ENCODE peak calls at places on chromosomes 3 and 15, in nine cellular contexts. One of them, this sample, is unnamed.

GRCh38 chr3:11607816-11608215 is 35.9 kb downstream of the VGLL4 start:
- DNase-seq in CD8-positive, alpha-beta memory T cell: no peak
- DNase-seq in thoracic aorta: no peak
- DNase-seq in heart right ventricle: no peak
- DNase-seq in right lobe of liver: no peak
- DNase-seq in MM.1S: no peak
- DNase-seq in CD4-positive, CD25-positive, alpha-beta regulatory T cell: no peak
- DNase-seq in brain microvascular endothelial cell: peak
- DNase-seq in neural progenitor cell: no peak
- DNase-seq in this sample: no peak

GRCh38 chr3:152554980-152555379 is 280.0 kb upstream of the P2RY1 start:
- DNase-seq in thoracic aorta: no peak
- DNase-seq in heart right ventricle: no peak
- DNase-seq in CD8-positive, alpha-beta memory T cell: no peak
- DNase-seq in CD4-positive, CD25-positive, alpha-beta regulatory T cell: no peak
- DNase-seq in brain microvascular endothelial cell: peak
- DNase-seq in right lobe of liver: no peak
- DNase-seq in neural progenitor cell: no peak
- DNase-seq in MM.1S: no peak
- DNase-seq in this sample: no peak

GRCh38 chr15:90097475-90097874 is 4.8 kb downstream of the IDH2 start:
- DNase-seq in heart right ventricle: no peak
- DNase-seq in neural progenitor cell: no peak
- DNase-seq in CD4-positive, CD25-positive, alpha-beta regulatory T cell: peak
- DNase-seq in right lobe of liver: no peak
- DNase-seq in CD8-positive, alpha-beta memory T cell: peak
- DNase-seq in thoracic aorta: no peak
- DNase-seq in MM.1S: peak
- DNase-seq in brain microvascular endothelial cell: no peak
- DNase-seq in this sample: peak

GRCh38 chr3:187072582-187072981 is 66.7 kb downstream of the RPL39L start:
- DNase-seq in MM.1S: peak
- DNase-seq in neural progenitor cell: no peak
- DNase-seq in CD4-positive, CD25-positive, alpha-beta regulatory T cell: no peak
- DNase-seq in right lobe of liver: no peak
- DNase-seq in thoracic aorta: no peak
- DNase-seq in CD8-positive, alpha-beta memory T cell: no peak
- DNase-seq in heart right ventricle: no peak
- DNase-seq in brain microvascular endothelial cell: no peak
- DNase-seq in this sample: no peak

GRCh38 chr15:64224508-64224907 is 61.7 kb upstream of the PPIB start:
- DNase-seq in thoracic aorta: no peak
- DNase-seq in MM.1S: no peak
- DNase-seq in neural progenitor cell: no peak
- DNase-seq in brain microvascular endothelial cell: peak
- DNase-seq in CD4-positive, CD25-positive, alpha-beta regulatory T cell: no peak
- DNase-seq in CD8-positive, alpha-beta memory T cell: no peak
- DNase-seq in right lobe of liver: no peak
- DNase-seq in heart right ventricle: no peak
- DNase-seq in this sample: no peak

GRCh38 chr3:100330651-100331050 is 3.9 kb upstream of the NIT2 start:
- DNase-seq in CD8-positive, alpha-beta memory T cell: no peak
- DNase-seq in brain microvascular endothelial cell: no peak
- DNase-seq in CD4-positive, CD25-positive, alpha-beta regulatory T cell: no peak
- DNase-seq in right lobe of liver: no peak
- DNase-seq in heart right ventricle: no peak
- DNase-seq in MM.1S: no peak
- DNase-seq in thoracic aorta: no peak
- DNase-seq in neural progenitor cell: no peak
- DNase-seq in this sample: no peak

GRCh38 chr3:106819445-106819844 is 557.8 kb upstream of the CCDC54 start:
- DNase-seq in MM.1S: no peak
- DNase-seq in CD8-positive, alpha-beta memory T cell: no peak
- DNase-seq in thoracic aorta: no peak
- DNase-seq in CD4-positive, CD25-positive, alpha-beta regulatory T cell: no peak
- DNase-seq in brain microvascular endothelial cell: no peak
- DNase-seq in neural progenitor cell: no peak
- DNase-seq in right lobe of liver: no peak
- DNase-seq in heart right ventricle: no peak
- DNase-seq in this sample: no peak

GRCh38 chr15:85404156-85404921 is 23.9 kb downstream of the AKAP13 start:
- DNase-seq in MM.1S: no peak
- DNase-seq in CD8-positive, alpha-beta memory T cell: no peak
- DNase-seq in heart right ventricle: no peak
- DNase-seq in CD4-positive, CD25-positive, alpha-beta regulatory T cell: no peak
- DNase-seq in neural progenitor cell: no peak
- DNase-seq in brain microvascular endothelial cell: no peak
- DNase-seq in thoracic aorta: no peak
- DNase-seq in right lobe of liver: no peak
- DNase-seq in this sample: no peak

GRCh38 chr3:145942052-145942451 is 218.9 kb downstream of the PLOD2 start:
- DNase-seq in neural progenitor cell: no peak
- DNase-seq in thoracic aorta: no peak
- DNase-seq in brain microvascular endothelial cell: no peak
- DNase-seq in CD8-positive, alpha-beta memory T cell: no peak
- DNase-seq in right lobe of liver: no peak
- DNase-seq in MM.1S: no peak
- DNase-seq in heart right ventricle: no peak
- DNase-seq in CD4-positive, CD25-positive, alpha-beta regulatory T cell: no peak
- DNase-seq in this sample: no peak

GRCh38 chr3:124861041-124861440 is 26.1 kb downstream of the ITGB5 start:
- DNase-seq in right lobe of liver: no peak
- DNase-seq in CD4-positive, CD25-positive, alpha-beta regulatory T cell: no peak
- DNase-seq in CD8-positive, alpha-beta memory T cell: no peak
- DNase-seq in neural progenitor cell: no peak
- DNase-seq in MM.1S: no peak
- DNase-seq in thoracic aorta: no peak
- DNase-seq in heart right ventricle: no peak
- DNase-seq in brain microvascular endothelial cell: no peak
- DNase-seq in this sample: no peak

GRCh38 chr15:43893956-43894355 is 67.2 kb downstream of the WDR76 start:
- DNase-seq in thoracic aorta: no peak
- DNase-seq in CD4-positive, CD25-positive, alpha-beta regulatory T cell: no peak
- DNase-seq in MM.1S: no peak
- DNase-seq in heart right ventricle: peak
- DNase-seq in right lobe of liver: no peak
- DNase-seq in neural progenitor cell: no peak
- DNase-seq in brain microvascular endothelial cell: no peak
- DNase-seq in CD8-positive, alpha-beta memory T cell: no peak
- DNase-seq in this sample: no peak

GRCh38 chr3:136142592-136142991 is 53.5 kb downstream of the MSL2 start:
- DNase-seq in MM.1S: no peak
- DNase-seq in neural progenitor cell: no peak
- DNase-seq in right lobe of liver: no peak
- DNase-seq in CD8-positive, alpha-beta memory T cell: no peak
- DNase-seq in thoracic aorta: no peak
- DNase-seq in heart right ventricle: no peak
- DNase-seq in brain microvascular endothelial cell: peak
- DNase-seq in CD4-positive, CD25-positive, alpha-beta regulatory T cell: no peak
- DNase-seq in this sample: no peak

DNA sequence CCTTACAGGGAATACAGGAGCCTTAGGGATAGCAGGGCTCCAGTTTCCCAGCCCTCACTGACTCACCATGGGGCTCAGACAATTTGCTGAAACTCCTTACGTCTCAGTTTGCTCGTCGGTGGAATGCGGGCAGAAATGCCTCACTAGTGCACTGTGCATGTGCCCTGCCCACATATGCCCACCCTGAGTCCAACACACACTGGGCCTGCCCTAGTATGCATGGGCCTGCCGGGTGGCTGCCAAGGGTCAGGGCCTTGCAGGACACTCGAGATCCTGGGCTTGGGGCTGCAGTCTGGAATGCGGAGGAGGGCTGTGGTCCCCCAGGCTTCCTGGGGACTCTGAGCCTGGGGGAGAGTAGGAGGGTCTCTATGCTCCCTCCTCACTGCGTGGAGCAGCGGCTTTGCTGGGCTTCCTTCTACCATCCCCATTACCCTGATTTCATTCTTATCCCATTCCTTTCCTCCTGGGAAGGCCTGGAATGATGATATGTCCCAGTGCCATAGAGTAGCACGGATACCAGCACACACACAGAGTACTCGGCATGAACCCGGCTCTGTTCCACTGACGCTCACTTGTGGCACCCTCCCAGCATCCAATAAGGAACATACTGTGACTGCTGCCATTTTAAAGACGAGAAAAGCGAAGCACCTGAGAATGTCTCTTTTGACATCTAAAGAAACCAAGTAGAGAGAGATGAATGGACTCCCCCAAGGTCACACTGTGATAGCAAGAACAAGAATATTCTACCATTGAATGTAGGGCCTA is 124.2 kb downstream of the ASB7 start:
- DNase-seq in right lobe of liver: no peak
- DNase-seq in CD4-positive, CD25-positive, alpha-beta regulatory T cell: no peak
- DNase-seq in MM.1S: no peak
- DNase-seq in thoracic aorta: no peak
- DNase-seq in heart right ventricle: no peak
- DNase-seq in neural progenitor cell: no peak
- DNase-seq in brain microvascular endothelial cell: no peak
- DNase-seq in CD8-positive, alpha-beta memory T cell: no peak
- DNase-seq in this sample: no peak
- H3K27ac ChIP-seq in right lobe of liver: no peak
- H3K27ac ChIP-seq in CD4-positive, CD25-positive, alpha-beta regulatory T cell: no peak
- H3K27ac ChIP-seq in MM.1S: no peak
- H3K27ac ChIP-seq in thoracic aorta: no peak
- H3K27ac ChIP-seq in heart right ventricle: no peak
- H3K27ac ChIP-seq in neural progenitor cell: no peak
- H3K27ac ChIP-seq in brain microvascular endothelial cell: no peak
- H3K27ac ChIP-seq in CD8-positive, alpha-beta memory T cell: no peak
- H3K27ac ChIP-seq in this sample: no peak

DNA sequence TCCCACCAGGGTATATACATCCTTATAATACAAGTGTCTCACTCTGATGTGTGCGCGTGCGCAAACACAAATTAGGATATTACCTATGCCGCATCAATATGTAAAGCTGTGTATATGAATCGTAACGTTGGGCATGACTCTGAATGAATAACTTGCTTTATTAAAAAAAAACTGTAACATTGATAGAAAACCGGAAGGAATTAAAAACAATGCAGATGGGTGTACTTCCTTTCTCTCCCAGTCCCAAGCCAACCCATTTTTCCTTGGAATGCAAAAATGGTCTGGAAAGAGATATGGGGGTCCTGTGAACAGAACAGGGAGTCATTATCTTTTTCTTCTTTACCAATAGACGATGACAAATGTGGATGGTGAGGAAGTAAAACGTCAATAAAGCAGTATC is 1.7 kb downstream of the C2CD4B start:
- DNase-seq in heart right ventricle: no peak
- DNase-seq in brain microvascular endothelial cell: no peak
- DNase-seq in CD4-positive, CD25-positive, alpha-beta regulatory T cell: no peak
- DNase-seq in neural progenitor cell: no peak
- DNase-seq in thoracic aorta: no peak
- DNase-seq in right lobe of liver: no peak
- DNase-seq in CD8-positive, alpha-beta memory T cell: no peak
- DNase-seq in MM.1S: no peak
- DNase-seq in this sample: no peak
- H3K27ac ChIP-seq in heart right ventricle: peak
- H3K27ac ChIP-seq in brain microvascular endothelial cell: no peak
- H3K27ac ChIP-seq in CD4-positive, CD25-positive, alpha-beta regulatory T cell: no peak
- H3K27ac ChIP-seq in neural progenitor cell: no peak
- H3K27ac ChIP-seq in thoracic aorta: no peak
- H3K27ac ChIP-seq in right lobe of liver: no peak
- H3K27ac ChIP-seq in CD8-positive, alpha-beta memory T cell: no peak
- H3K27ac ChIP-seq in MM.1S: no peak
- H3K27ac ChIP-seq in this sample: peak

GRCh38 chr3:126998320-126998719 is 15.4 kb downstream of the PLXNA1 start:
- DNase-seq in right lobe of liver: no peak
- DNase-seq in CD4-positive, CD25-positive, alpha-beta regulatory T cell: no peak
- DNase-seq in MM.1S: no peak
- DNase-seq in thoracic aorta: no peak
- DNase-seq in heart right ventricle: no peak
- DNase-seq in CD8-positive, alpha-beta memory T cell: no peak
- DNase-seq in brain microvascular endothelial cell: no peak
- DNase-seq in neural progenitor cell: no peak
- DNase-seq in this sample: no peak

GRCh38 chr3:126997455-126998038 is 14.6 kb downstream of the PLXNA1 start:
- DNase-seq in heart right ventricle: peak
- DNase-seq in brain microvascular endothelial cell: no peak
- DNase-seq in right lobe of liver: no peak
- DNase-seq in CD4-positive, CD25-positive, alpha-beta regulatory T cell: no peak
- DNase-seq in neural progenitor cell: no peak
- DNase-seq in thoracic aorta: no peak
- DNase-seq in CD8-positive, alpha-beta memory T cell: no peak
- DNase-seq in MM.1S: no peak
- DNase-seq in this sample: no peak

GRCh38 chr3:127000128-127000527 is 17.2 kb downstream of the PLXNA1 start:
- DNase-seq in right lobe of liver: no peak
- DNase-seq in CD8-positive, alpha-beta memory T cell: no peak
- DNase-seq in neural progenitor cell: no peak
- DNase-seq in brain microvascular endothelial cell: no peak
- DNase-seq in heart right ventricle: no peak
- DNase-seq in thoracic aorta: no peak
- DNase-seq in MM.1S: no peak
- DNase-seq in CD4-positive, CD25-positive, alpha-beta regulatory T cell: no peak
- DNase-seq in this sample: no peak

GRCh38 chr3:126999383-126999782 is 16.5 kb downstream of the PLXNA1 start:
- DNase-seq in brain microvascular endothelial cell: no peak
- DNase-seq in right lobe of liver: no peak
- DNase-seq in MM.1S: no peak
- DNase-seq in thoracic aorta: no peak
- DNase-seq in heart right ventricle: no peak
- DNase-seq in CD8-positive, alpha-beta memory T cell: no peak
- DNase-seq in neural progenitor cell: no peak
- DNase-seq in CD4-positive, CD25-positive, alpha-beta regulatory T cell: no peak
- DNase-seq in this sample: no peak

GRCh38 chr3:126998728-126999127 is 15.8 kb downstream of the PLXNA1 start:
- DNase-seq in heart right ventricle: no peak
- DNase-seq in brain microvascular endothelial cell: no peak
- DNase-seq in thoracic aorta: no peak
- DNase-seq in MM.1S: no peak
- DNase-seq in CD8-positive, alpha-beta memory T cell: no peak
- DNase-seq in neural progenitor cell: no peak
- DNase-seq in right lobe of liver: no peak
- DNase-seq in CD4-positive, CD25-positive, alpha-beta regulatory T cell: no peak
- DNase-seq in this sample: no peak
- H3K27ac ChIP-seq in heart right ventricle: no peak
- H3K27ac ChIP-seq in brain microvascular endothelial cell: no peak
- H3K27ac ChIP-seq in thoracic aorta: peak
- H3K27ac ChIP-seq in MM.1S: no peak
- H3K27ac ChIP-seq in CD8-positive, alpha-beta memory T cell: no peak
- H3K27ac ChIP-seq in neural progenitor cell: no peak
- H3K27ac ChIP-seq in right lobe of liver: no peak
- H3K27ac ChIP-seq in CD4-positive, CD25-positive, alpha-beta regulatory T cell: no peak
- H3K27ac ChIP-seq in this sample: no peak

DNA sequence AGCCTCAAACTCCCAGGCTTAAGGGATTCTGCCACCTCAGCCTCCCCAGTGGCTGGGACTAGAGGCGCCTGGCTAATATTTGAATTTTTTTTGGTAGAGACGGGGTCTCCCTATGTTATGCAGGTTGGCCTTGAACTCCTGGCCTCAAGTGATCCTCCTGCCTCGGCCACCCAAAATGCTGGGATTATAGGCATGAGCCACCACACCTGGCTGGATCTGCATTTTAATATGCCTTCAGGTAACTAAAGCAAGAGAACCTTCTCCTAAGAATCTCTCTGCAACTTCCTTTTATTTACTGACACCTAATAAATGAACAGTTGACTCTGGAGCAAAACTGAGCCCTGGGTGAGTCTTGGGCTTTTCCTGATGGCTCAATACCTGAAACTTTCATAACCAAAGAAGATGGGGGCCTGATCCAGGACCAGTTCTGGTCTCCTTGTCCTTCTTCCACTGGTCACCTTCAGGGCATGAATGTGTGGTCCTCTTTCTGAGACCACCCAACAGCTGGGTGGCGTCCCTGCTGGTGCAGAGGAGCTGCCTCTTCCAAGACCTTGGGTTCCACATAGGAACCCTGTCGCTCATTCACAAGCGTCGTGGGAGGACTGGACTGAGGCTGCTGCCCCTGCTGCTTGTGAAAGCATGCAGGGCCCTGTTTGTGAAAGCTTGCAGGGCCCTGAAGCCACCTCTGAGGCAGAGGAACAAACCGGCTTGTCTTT is 28.2 kb downstream of the CCR9 start:
- DNase-seq in right lobe of liver: no peak
- DNase-seq in brain microvascular endothelial cell: no peak
- DNase-seq in heart right ventricle: no peak
- DNase-seq in CD8-positive, alpha-beta memory T cell: no peak
- DNase-seq in CD4-positive, CD25-positive, alpha-beta regulatory T cell: no peak
- DNase-seq in neural progenitor cell: no peak
- DNase-seq in thoracic aorta: no peak
- DNase-seq in MM.1S: no peak
- DNase-seq in this sample: no peak
- H3K27ac ChIP-seq in right lobe of liver: no peak
- H3K27ac ChIP-seq in brain microvascular endothelial cell: no peak
- H3K27ac ChIP-seq in heart right ventricle: no peak
- H3K27ac ChIP-seq in CD8-positive, alpha-beta memory T cell: no peak
- H3K27ac ChIP-seq in CD4-positive, CD25-positive, alpha-beta regulatory T cell: no peak
- H3K27ac ChIP-seq in neural progenitor cell: no peak
- H3K27ac ChIP-seq in thoracic aorta: no peak
- H3K27ac ChIP-seq in MM.1S: no peak
- H3K27ac ChIP-seq in this sample: peak